ENCODE peak calls at places on chromosomes 3 and 15, in six cellular contexts. R is T-helper 9 cell, E is WTC11, I is astrocyte of the spinal cord, M is T-helper 2 cell, L is HTR-8/SVneo. X is an unnamed sample.

GRCh38 chr3:29525254-29525881 is 244.5 kb downstream of the RBMS3 start:
- DNase-seq in R (no peak), E (no peak), I (peak; percentile 75), M (no peak), L (no peak), X (peak; percentile 31)

GRCh38 chr3:194464692-194465091 is 22.1 kb downstream of the ATP13A3 start:
- DNase-seq in R (no peak), E (no peak), I (no peak), M (no peak), L (no peak), X (no peak)

GRCh38 chr3:182568206-182568605 is 225.1 kb upstream of the ATP11B start:
- DNase-seq in R (no peak), E (no peak), I (peak; percentile 26), M (no peak), L (no peak), X (peak; percentile 50)

GRCh38 chr15:74445816-74446763 is 12.3 kb upstream of the SEMA7A start:
- DNase-seq in R (no peak), E (no peak), I (no peak), M (no peak), L (no peak), X (no peak)

GRCh38 chr15:67033012-67033411 is 32.4 kb upstream of the SMAD3 start:
- DNase-seq in R (peak; percentile 23), E (no peak), I (no peak), M (no peak), L (no peak), X (no peak)

GRCh38 chr15:58545307-58546065 is 113.7 kb downstream of the LIPC start:
- DNase-seq in R (no peak), E (no peak), I (peak; percentile 61), M (no peak), L (no peak), X (no peak)

GRCh38 chr3:100032262-100032661 is 82.0 kb downstream of the FILIP1L start:
- DNase-seq in R (no peak), E (no peak), I (peak; percentile 86), M (no peak), L (no peak), X (no peak)

GRCh38 chr15:74725241-74725774 is at the start of gene CYP1A1:
- DNase-seq in R (peak; percentile 14), E (peak; percentile 62), I (no peak), M (peak; percentile 12), L (peak; percentile 47), X (no peak)

GRCh38 chr15:59918994-59919951 is 84.8 kb upstream of the FOXB1 start:
- DNase-seq in R (no peak), E (no peak), I (peak; percentile 79), M (peak; percentile 13), L (peak; percentile 32), X (peak; percentile 43)

GRCh38 chr3:54087581-54088410 is 34.6 kb upstream of the CACNA2D3 start:
- DNase-seq in R (no peak), E (peak; percentile 26), I (no peak), M (no peak), L (no peak), X (no peak)

GRCh38 chr3:99954914-99955644 is 137.4 kb downstream of the CMSS1 start:
- DNase-seq in R (no peak), E (no peak), I (no peak), M (no peak), L (no peak), X (no peak)

GRCh38 chr3:171459130-171459941 is 869 bp downstream of the TNIK start:
- DNase-seq in R (peak; percentile 51), E (peak; percentile 45), I (peak; percentile 46), M (peak; percentile 25), L (no peak), X (no peak)

GRCh38 chr3:129855454-129856419 is 37.8 kb downstream of the TMCC1 start:
- DNase-seq in R (no peak), E (no peak), I (peak; percentile 74), M (no peak), L (peak; percentile 35), X (peak; percentile 48)

GRCh38 chr15:69729167-69729748 is 276.6 kb downstream of the RPLP1 start:
- DNase-seq in R (peak; percentile 78), E (peak; percentile 67), I (no peak), M (peak; percentile 66), L (peak; percentile 47), X (no peak)

GRCh38 chr3:149783576-149783975 is 8.8 kb downstream of the ANKUB1 start:
- DNase-seq in R (no peak), E (no peak), I (peak; percentile 69), M (no peak), L (peak; percentile 51), X (peak; percentile 81)

GRCh38 chr3:128076783-128077624 is 24.8 kb downstream of the SEC61A1 start:
- DNase-seq in R (peak; percentile 37), E (peak; percentile 30), I (no peak), M (no peak), L (no peak), X (no peak)

GRCh38 chr3:76827647-76828273 is 212.1 kb upstream of the ROBO2 start:
- DNase-seq in R (no peak), E (no peak), I (no peak), M (no peak), L (no peak), X (no peak)

X was measured in astrocyte of the cerebellum.